ENCODE peak calls at places on chromosomes 7 and 10, in six cellular contexts. N is prostate gland, I is colonic mucosa, J is A549, K is PC-3, E is tibial nerve. S is an unnamed sample.

GRCh38 chr7:20799566-20800377 is 13.1 kb upstream of the SP8 start:
- DNase-seq in N (no peak), E (no peak), J (no peak), K (no peak), I (no peak), S (no peak)

GRCh38 chr10:74677951-74678350 is 148.4 kb upstream of the KAT6B start:
- DNase-seq in N (no peak), I (no peak), K (no peak), J (no peak), E (no peak), S (no peak)

GRCh38 chr10:51691135-51691534 is 8.3 kb downstream of the CSTF2T start:
- DNase-seq in E (no peak), I (no peak), J (no peak), N (no peak), K (peak; percentile 34), S (no peak)

GRCh38 chr7:142557971-142558582 is 191.2 kb upstream of the PRSS1 start:
- DNase-seq in K (peak; percentile 79), N (no peak), E (no peak), I (peak; percentile 49), J (peak; percentile 35), S (peak; percentile 18)

GRCh38 chr10:71873582-71874182 is 22.6 kb upstream of the PSAP start:
- DNase-seq in N (no peak), E (no peak), K (no peak), J (no peak), I (no peak), S (no peak)

GRCh38 chr10:44806895-44807294 is 104.2 kb upstream of the TMEM72 start:
- DNase-seq in J (no peak), K (no peak), N (no peak), I (no peak), E (no peak), S (no peak)

GRCh38 chr7:101550641-101551531 is 78.2 kb downstream of the MYL10 start:
- DNase-seq in N (no peak), E (no peak), K (no peak), I (no peak), J (no peak), S (no peak)

GRCh38 chr7:113561446-113561845 is 357.4 kb downstream of the PPP1R3A start:
- DNase-seq in N (no peak), K (no peak), I (no peak), J (no peak), E (no peak), S (no peak)

GRCh38 chr7:130566168-130566897 is 74.4 kb downstream of the MEST start:
- DNase-seq in N (no peak), K (peak; percentile 4), I (no peak), J (no peak), E (no peak), S (no peak)

GRCh38 chr10:59670269-59670668 is 39.4 kb downstream of the SLC16A9 start:
- DNase-seq in I (no peak), E (no peak), K (no peak), N (no peak), J (no peak), S (no peak)

GRCh38 chr10:79093658-79094411 is 25.1 kb downstream of the ZMIZ1 start:
- DNase-seq in K (peak; percentile 90), J (no peak), I (peak; percentile 94), E (peak; percentile 67), N (peak; percentile 68), S (no peak)

GRCh38 chr10:4429538-4429937 is 396.5 kb upstream of the AKR1E2 start:
- DNase-seq in J (no peak), N (no peak), K (no peak), E (no peak), I (no peak), S (no peak)

GRCh38 chr10:9342865-9343450 is 1288.5 kb downstream of the GATA3 start:
- DNase-seq in J (no peak), N (no peak), I (no peak), E (no peak), K (peak; percentile 11), S (no peak)

GRCh38 chr10:98620503-98620902 is 173.8 kb upstream of the HPS1 start:
- DNase-seq in E (no peak), N (no peak), J (no peak), I (no peak), K (no peak), S (no peak)

GRCh38 chr10:6279540-6280267 is 77.0 kb downstream of the PFKFB3 start:
- DNase-seq in J (peak; percentile 84), E (no peak), K (peak; percentile 7), N (no peak), I (no peak), S (no peak)

GRCh38 chr10:12645449-12645848 is 296.1 kb downstream of the CAMK1D start:
- DNase-seq in N (no peak), K (no peak), J (no peak), I (no peak), E (no peak), S (no peak)

GRCh38 chr10:47030191-47030698 is 119.0 kb downstream of the PTPN20 start:
- DNase-seq in K (no peak), J (no peak), N (no peak), I (no peak), E (no peak), S (no peak)

GRCh38 chr7:41459623-41460256 is 243.2 kb downstream of the INHBA start:
- DNase-seq in J (no peak), K (no peak), E (no peak), N (no peak), I (no peak), S (no peak)

GRCh38 chr7:140218656-140219055 is 41.9 kb upstream of the KDM7A start:
- DNase-seq in J (no peak), E (no peak), K (no peak), N (no peak), I (no peak), S (no peak)

GRCh38 chr7:140214075-140214684 is 37.4 kb upstream of the KDM7A start:
- DNase-seq in N (no peak), I (peak; percentile 89), J (no peak), K (peak; percentile 67), E (peak; percentile 36), S (no peak)

GRCh38 chr7:140215281-140215680 is 38.5 kb upstream of the KDM7A start:
- DNase-seq in I (no peak), N (no peak), E (no peak), K (no peak), J (no peak), S (no peak)

GRCh38 chr7:140219672-140220520 is 43.1 kb upstream of the KDM7A start:
- DNase-seq in I (no peak), E (no peak), N (peak; percentile 31), K (peak; percentile 36), J (no peak), S (no peak)

GRCh38 chr7:140217750-140218501 is 41.1 kb upstream of the KDM7A start:
- DNase-seq in E (no peak), N (no peak), J (no peak), K (no peak), I (no peak), S (no peak)
- H3K27ac ChIP-seq in E (no peak overlapping the region), N (no peak overlapping the region), J (no peak overlapping the region), K (no peak overlapping the region), I (no peak overlapping the region), S (no peak overlapping the region)

GRCh38 chr10:129966370-129966769 is 2.3 kb upstream of the EBF3 start:
- DNase-seq in E (no peak), J (no peak), I (no peak), N (no peak), K (no peak), S (no peak)

GRCh38 chr10:129965940-129966339 is 1.9 kb upstream of the EBF3 start:
- DNase-seq in E (no peak), I (no peak), N (no peak), J (no peak), K (no peak), S (no peak)

GRCh38 chr10:129967579-129968019 is 3.5 kb upstream of the EBF3 start:
- DNase-seq in I (no peak), N (no peak), K (no peak), E (no peak), J (no peak), S (no peak)

GRCh38 chr10:129968020-129968861 is 4.2 kb upstream of the EBF3 start:
- DNase-seq in N (no peak), E (no peak), K (no peak), I (no peak), J (no peak), S (no peak)

DNA sequence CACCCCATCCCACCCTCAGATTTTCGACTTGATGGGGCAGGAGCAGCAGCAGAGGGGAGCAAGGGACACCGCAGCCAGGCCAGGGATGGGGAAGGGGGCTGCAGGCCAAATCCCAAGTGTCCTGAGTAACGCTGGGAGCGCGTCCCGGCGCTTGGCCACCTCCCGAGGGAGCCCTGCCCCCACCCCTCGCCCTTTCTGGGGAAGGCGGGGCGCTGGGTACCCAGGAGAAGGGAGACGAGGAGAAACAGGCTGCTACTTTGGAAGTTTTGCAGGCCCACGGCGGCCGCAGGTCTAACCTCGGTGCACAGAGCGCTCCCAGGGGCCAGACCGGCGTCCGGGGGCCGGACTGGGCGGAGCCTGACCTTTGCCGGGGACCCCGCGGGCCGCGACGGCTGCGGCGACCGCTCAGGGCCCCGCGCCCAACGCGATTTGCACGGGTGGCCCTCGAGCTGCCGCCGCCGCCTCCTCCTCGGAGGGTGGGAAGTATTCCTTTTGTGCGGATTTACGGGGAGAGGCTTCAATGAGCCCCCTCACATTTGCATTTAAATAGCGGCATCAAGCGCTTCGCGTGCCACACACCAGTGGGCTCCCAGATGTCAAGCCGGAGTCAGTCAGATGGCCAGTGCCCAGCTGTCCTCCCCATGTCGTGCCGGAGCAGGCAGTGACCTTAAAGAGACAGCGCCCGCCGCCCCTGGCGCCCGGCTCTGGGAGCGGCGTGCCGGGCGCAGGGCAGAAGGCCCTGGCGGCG is 2.9 kb upstream of the EBF3 start:
- DNase-seq in J (no peak), N (no peak), I (no peak), E (no peak), K (no peak), S (no peak)
- H3K4me3 ChIP-seq in J (no peak overlapping the region), N (no peak overlapping the region), I (no peak overlapping the region), E (peak overlapping the region; percentile 71), K (no peak overlapping the region), S (no peak overlapping the region)

GRCh38 chr10:30804478-30805055 is 175.0 kb upstream of the LYZL2 start:
- DNase-seq in E (peak; percentile 71), N (peak; percentile 91), I (no peak), K (peak; percentile 5), J (no peak), S (no peak)
- H3K27ac ChIP-seq in E (peak overlapping the region; percentile 79), N (peak overlapping the region; percentile 50), I (no peak overlapping the region), K (no peak overlapping the region), J (no peak overlapping the region), S (no peak overlapping the region)

GRCh38 chr7:118111347-118111746 is 72.6 kb upstream of the LSM8 start:
- DNase-seq in K (peak; percentile 3), E (no peak), N (no peak), J (no peak), I (no peak), S (no peak)

GRCh38 chr7:118110178-118110577 is 73.8 kb upstream of the LSM8 start:
- DNase-seq in J (no peak), K (no peak), N (no peak), I (no peak), E (no peak), S (no peak)

GRCh38 chr7:118109607-118110006 is 74.4 kb upstream of the LSM8 start:
- DNase-seq in K (peak; percentile 78), J (peak; percentile 19), E (no peak), N (no peak), I (no peak), S (no peak)

DNA sequence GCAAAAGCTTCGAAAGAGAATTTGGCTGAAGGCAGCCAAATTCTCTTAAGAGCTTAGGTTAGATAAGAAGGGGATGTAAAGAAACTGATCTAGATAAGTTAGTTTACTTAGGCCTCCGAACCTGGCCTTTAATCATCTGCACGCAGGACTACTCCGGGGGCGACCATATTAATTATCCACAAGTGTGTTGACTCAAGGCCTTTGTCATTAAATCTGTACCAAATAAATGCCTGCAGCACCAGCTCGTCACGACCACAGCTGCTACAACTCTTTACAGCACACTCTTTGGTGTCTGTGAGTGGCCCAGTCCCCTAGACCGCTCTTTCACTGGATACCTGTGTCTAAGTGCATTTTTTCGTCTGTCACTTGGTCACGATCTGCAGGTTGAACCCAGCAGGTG is 69.8 kb upstream of the LSM8 start:
- DNase-seq in I (no peak), N (no peak), K (no peak), E (no peak), J (no peak), S (no peak)
- H3K4me3 ChIP-seq in I (no peak overlapping the region), N (no peak overlapping the region), K (no peak overlapping the region), E (no peak overlapping the region), J (no peak overlapping the region), S (no peak overlapping the region)

S was measured in effector memory CD4-positive, alpha-beta T cell.